ENCODE peak calls at places on chromosomes 4 and X, in four cellular contexts. D is BE2C; O is naive thymus-derived CD4-positive, alpha-beta T cell; Z is kidney epithelial cell. E is an unnamed sample.

GRCh38 chr4:153523171-153523757 is 57.1 kb downstream of the TMEM131L start:
- DNase-seq in D (no peak), O (no peak), Z (no peak), E (no peak)

GRCh38 chr4:142705820-142706219 is 140.3 kb downstream of the INPP4B start:
- DNase-seq in D (peak), Z (no peak), O (no peak), E (no peak)

GRCh38 chr4:107780665-107781064 is 44.1 kb upstream of the SGMS2 start:
- DNase-seq in D (no peak), O (no peak), Z (no peak), E (peak)

GRCh38 chrX:9832811-9833210 is 46.6 kb downstream of the SHROOM2 start:
- DNase-seq in Z (no peak), O (no peak), D (no peak), E (no peak)

GRCh38 chrX:37627602-37628001 is 56.1 kb downstream of the LANCL3 start:
- DNase-seq in O (no peak), D (no peak), Z (no peak), E (no peak)

GRCh38 chrX:63428348-63428747 is 77.2 kb upstream of the SPIN4 start:
- DNase-seq in O (no peak), Z (no peak), D (no peak), E (no peak)

GRCh38 chrX:153554519-153555167 is 37.2 kb downstream of the ATP2B3 start:
- DNase-seq in O (peak), Z (no peak), D (peak), E (no peak)

GRCh38 chrX:13085533-13085932 is 41.1 kb upstream of the FAM9C start:
- DNase-seq in D (no peak), Z (no peak), O (peak), E (peak)

GRCh38 chrX:139932901-139933796 is at the start of gene ATP11C:
- DNase-seq in O (peak), Z (peak), D (peak), E (peak)

GRCh38 chr4:166435449-166435848 is 562.4 kb downstream of the TLL1 start:
- DNase-seq in Z (peak), O (no peak), D (no peak), E (no peak)

GRCh38 chrX:38929966-38930421 is 128.7 kb downstream of the MID1IP1 start:
- DNase-seq in O (no peak), Z (peak), D (no peak), E (no peak)

GRCh38 chr4:921830-922331 is 10.2 kb downstream of the GAK start:
- DNase-seq in Z (no peak), O (no peak), D (no peak), E (peak)

GRCh38 chr4:105399535-105400161 is 74.2 kb downstream of the PPA2 start:
- DNase-seq in Z (peak), D (no peak), O (no peak), E (no peak)

GRCh38 chrX:17376381-17377046 is 1.5 kb downstream of the NHS start:
- DNase-seq in O (no peak), D (no peak), Z (no peak), E (no peak)

GRCh38 chr4:8528713-8529112 is 51.5 kb upstream of the GPR78 start:
- DNase-seq in D (no peak), Z (peak), O (no peak), E (no peak)

GRCh38 chr4:677431-678293 is 3.3 kb downstream of the MYL5 start:
- DNase-seq in Z (no peak), O (no peak), D (no peak), E (no peak)

GRCh38 chr4:140777401-140777800 is 21.2 kb upstream of the TBC1D9 start:
- DNase-seq in D (no peak), Z (no peak), O (no peak), E (no peak)

GRCh38 chr4:65653740-65654361 is 16.4 kb downstream of the EPHA5 start:
- DNase-seq in D (no peak), Z (no peak), O (no peak), E (no peak)

GRCh38 chrX:50747471-50747900 is 66.5 kb downstream of the SHROOM4 start:
- DNase-seq in O (no peak), Z (no peak), D (peak), E (peak)

DNA sequence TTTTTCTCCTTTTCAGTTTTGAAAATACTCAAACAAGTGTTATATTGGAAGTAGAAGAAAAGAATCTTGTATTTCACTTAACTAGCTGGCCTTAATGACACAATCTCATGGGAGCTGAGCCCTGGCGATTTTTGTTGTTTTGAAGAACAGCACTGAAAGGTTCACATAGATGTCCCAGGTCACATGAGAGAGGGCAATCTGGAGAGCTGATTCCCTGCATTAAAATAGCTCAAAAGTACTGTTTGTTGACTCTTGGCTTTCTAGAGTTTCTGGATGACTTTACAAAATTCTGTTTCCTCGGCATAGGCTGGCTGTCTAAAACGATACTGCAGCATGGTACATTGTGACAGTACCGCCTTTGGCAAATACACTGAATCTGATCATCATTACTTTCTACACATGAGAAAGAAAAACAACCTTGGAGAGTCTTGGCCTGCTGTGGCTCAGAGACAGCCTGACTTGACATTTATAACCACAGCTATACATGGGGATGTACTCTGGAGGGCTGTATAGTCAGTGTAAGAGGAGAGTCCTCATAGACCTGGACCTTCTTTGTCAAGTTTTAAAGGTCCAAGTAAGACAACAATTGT is 119.8 kb upstream of the PDLIM3 start:
- DNase-seq in O (no peak), Z (no peak), D (no peak), E (no peak)
- H3K4me3 ChIP-seq in O (no peak), Z (no peak), D (no peak), E (no peak)

GRCh38 chr4:123419885-123420743 is 23.5 kb downstream of the SPRY1 start:
- DNase-seq in D (no peak), O (no peak), Z (no peak), E (no peak)

GRCh38 chr4:123417813-123418212 is 21.2 kb downstream of the SPRY1 start:
- DNase-seq in O (no peak), Z (no peak), D (no peak), E (no peak)

GRCh38 chr4:123416462-123416861 is 19.9 kb downstream of the SPRY1 start:
- DNase-seq in O (no peak), Z (no peak), D (no peak), E (no peak)

GRCh38 chr4:123415977-123416376 is 19.4 kb downstream of the SPRY1 start:
- DNase-seq in Z (no peak), D (no peak), O (no peak), E (peak)

DNA sequence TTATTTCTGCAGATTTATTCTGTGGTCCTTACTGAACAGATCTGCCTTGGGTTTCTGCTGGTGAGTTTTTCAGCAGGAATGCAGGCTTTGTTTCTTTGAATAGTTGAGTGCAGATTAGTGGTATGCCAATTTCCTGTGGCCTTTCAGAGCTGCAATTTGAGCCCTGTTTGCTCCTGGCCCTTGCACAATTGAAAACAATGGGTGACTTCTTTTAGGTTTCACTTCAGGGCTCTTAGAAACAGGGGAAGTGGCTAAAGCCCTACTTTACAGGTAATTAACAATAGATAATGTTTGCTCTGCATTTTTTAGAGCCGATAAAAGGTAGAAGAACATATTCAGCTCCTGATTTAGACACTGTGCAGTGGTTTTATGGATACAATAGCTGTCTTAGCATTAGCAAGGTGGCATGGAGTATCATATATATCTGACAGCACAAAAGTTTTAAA is 21.9 kb downstream of the SPRY1 start:
- DNase-seq in Z (peak), D (no peak), O (no peak), E (no peak)
- H3K4me3 ChIP-seq in Z (no peak), D (no peak), O (no peak), E (no peak)

DNA sequence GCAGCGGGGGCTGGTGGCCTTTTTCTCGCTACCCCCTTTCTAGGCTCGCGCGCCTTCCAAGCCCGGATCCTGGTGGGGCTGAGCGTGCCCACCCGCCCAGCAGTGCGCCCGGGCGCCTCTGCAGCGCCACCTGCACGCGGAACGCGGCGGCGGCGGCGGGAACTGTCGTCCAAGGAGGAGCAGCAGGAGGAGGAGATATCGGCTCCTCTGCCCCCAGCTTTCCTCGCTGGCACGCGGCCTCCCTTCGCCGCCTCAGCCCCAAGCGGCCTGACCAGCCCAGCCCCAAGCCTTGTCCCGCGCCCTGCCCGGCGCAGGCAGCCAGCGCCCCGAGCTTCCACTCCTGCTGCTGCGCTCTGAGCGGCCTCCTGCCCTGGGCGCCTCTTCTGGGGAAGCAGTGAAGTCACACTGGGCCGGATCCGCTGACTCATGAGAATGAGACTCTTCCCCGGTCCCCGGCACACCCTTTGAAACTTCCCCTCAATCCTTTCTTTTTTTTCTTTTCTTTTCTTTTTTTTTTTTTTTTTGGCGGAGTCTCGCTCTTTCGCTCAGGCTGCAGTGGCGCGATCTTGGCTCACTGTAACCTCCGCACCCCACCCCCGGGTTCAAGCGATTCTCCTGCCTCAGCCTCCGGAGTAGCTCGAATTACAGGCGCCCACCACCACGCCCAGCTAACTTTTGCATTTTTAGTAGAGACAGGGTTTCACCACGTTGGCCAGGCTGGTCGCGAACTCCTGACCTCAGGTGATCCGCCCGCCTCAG is 10.6 kb upstream of the ELF4 start:
- DNase-seq in O (peak), Z (no peak), D (peak), E (no peak)
- H3K4me3 ChIP-seq in O (peak), Z (peak), D (peak), E (peak)

GRCh38 chr4:94455081-94455480 is 3.3 kb downstream of the PDLIM5 start:
- DNase-seq in D (no peak), O (no peak), Z (no peak), E (no peak)

GRCh38 chr4:94458682-94459081 is 6.9 kb downstream of the PDLIM5 start:
- DNase-seq in D (no peak), O (no peak), Z (no peak), E (no peak)

GRCh38 chr4:94459462-94460161 is 7.9 kb downstream of the PDLIM5 start:
- DNase-seq in O (no peak), D (no peak), Z (no peak), E (no peak)

GRCh38 chr4:94454405-94454804 is 2.7 kb downstream of the PDLIM5 start:
- DNase-seq in D (no peak), O (no peak), Z (no peak), E (no peak)

GRCh38 chr4:94457692-94458106 is 6.0 kb downstream of the PDLIM5 start:
- DNase-seq in Z (peak), O (no peak), D (peak), E (no peak)
- H3K4me3 ChIP-seq in Z (no peak), O (no peak), D (peak), E (no peak)